ENCODE peak calls at places on chromosome 18, in seven cellular contexts. One of them, this sample, is unnamed.

GRCh38 chr18:32661486-32662299 is 111.1 kb downstream of the KLHL14 start:
- DNase-seq in fibroblast of villous mesenchyme: no peak
- DNase-seq in H1: no peak
- DNase-seq in dorsolateral prefrontal cortex: no peak
- DNase-seq in keratinocyte: peak
- DNase-seq in Peyer's patch: no peak
- DNase-seq in HL-60: no peak
- DNase-seq in this sample: peak

GRCh38 chr18:74040459-74041332 is 106.9 kb downstream of the FBXO15 start:
- DNase-seq in Peyer's patch: peak
- DNase-seq in fibroblast of villous mesenchyme: peak
- DNase-seq in keratinocyte: no peak
- DNase-seq in dorsolateral prefrontal cortex: no peak
- DNase-seq in H1: peak
- DNase-seq in HL-60: peak
- DNase-seq in this sample: no peak

GRCh38 chr18:2657043-2657512 is 1.6 kb downstream of the SMCHD1 start:
- DNase-seq in dorsolateral prefrontal cortex: no peak
- DNase-seq in keratinocyte: no peak
- DNase-seq in H1: no peak
- DNase-seq in HL-60: no peak
- DNase-seq in fibroblast of villous mesenchyme: no peak
- DNase-seq in Peyer's patch: no peak
- DNase-seq in this sample: no peak

GRCh38 chr18:73842795-73843394 is 304.7 kb downstream of the FBXO15 start:
- DNase-seq in dorsolateral prefrontal cortex: peak
- DNase-seq in fibroblast of villous mesenchyme: peak
- DNase-seq in H1: peak
- DNase-seq in HL-60: peak
- DNase-seq in keratinocyte: no peak
- DNase-seq in Peyer's patch: no peak
- DNase-seq in this sample: peak

GRCh38 chr18:29028560-29028959 is 851.6 kb upstream of the CDH2 start:
- DNase-seq in Peyer's patch: no peak
- DNase-seq in fibroblast of villous mesenchyme: peak
- DNase-seq in dorsolateral prefrontal cortex: peak
- DNase-seq in keratinocyte: no peak
- DNase-seq in H1: no peak
- DNase-seq in HL-60: no peak
- DNase-seq in this sample: no peak

GRCh38 chr18:76053551-76053950 is 441.5 kb downstream of the ZNF516 start:
- DNase-seq in HL-60: no peak
- DNase-seq in fibroblast of villous mesenchyme: no peak
- DNase-seq in H1: no peak
- DNase-seq in Peyer's patch: no peak
- DNase-seq in dorsolateral prefrontal cortex: no peak
- DNase-seq in keratinocyte: no peak
- DNase-seq in this sample: no peak

GRCh38 chr18:79685281-79685680 is 5.7 kb downstream of the CTDP1 start:
- DNase-seq in fibroblast of villous mesenchyme: no peak
- DNase-seq in keratinocyte: no peak
- DNase-seq in dorsolateral prefrontal cortex: no peak
- DNase-seq in HL-60: no peak
- DNase-seq in H1: no peak
- DNase-seq in Peyer's patch: no peak
- DNase-seq in this sample: no peak

GRCh38 chr18:408367-408766 is 92.1 kb downstream of the COLEC12 start:
- DNase-seq in dorsolateral prefrontal cortex: no peak
- DNase-seq in keratinocyte: no peak
- DNase-seq in H1: no peak
- DNase-seq in HL-60: no peak
- DNase-seq in Peyer's patch: no peak
- DNase-seq in fibroblast of villous mesenchyme: no peak
- DNase-seq in this sample: no peak

GRCh38 chr18:78699516-78699915 is 280.1 kb upstream of the SALL3 start:
- DNase-seq in Peyer's patch: no peak
- DNase-seq in H1: no peak
- DNase-seq in keratinocyte: no peak
- DNase-seq in fibroblast of villous mesenchyme: no peak
- DNase-seq in dorsolateral prefrontal cortex: no peak
- DNase-seq in HL-60: no peak
- DNase-seq in this sample: no peak

GRCh38 chr18:29693334-29693733 is 1349.2 kb downstream of the DSC3 start:
- DNase-seq in HL-60: no peak
- DNase-seq in H1: no peak
- DNase-seq in dorsolateral prefrontal cortex: no peak
- DNase-seq in fibroblast of villous mesenchyme: no peak
- DNase-seq in Peyer's patch: no peak
- DNase-seq in keratinocyte: no peak
- DNase-seq in this sample: no peak

GRCh38 chr18:74722237-74722636 is 124.6 kb downstream of the ZNF407 start:
- DNase-seq in fibroblast of villous mesenchyme: no peak
- DNase-seq in Peyer's patch: no peak
- DNase-seq in HL-60: peak
- DNase-seq in keratinocyte: no peak
- DNase-seq in H1: no peak
- DNase-seq in dorsolateral prefrontal cortex: no peak
- DNase-seq in this sample: peak

GRCh38 chr18:74376523-74376922 is 60.9 kb downstream of the C18orf63 start:
- DNase-seq in keratinocyte: no peak
- DNase-seq in HL-60: no peak
- DNase-seq in Peyer's patch: no peak
- DNase-seq in H1: no peak
- DNase-seq in dorsolateral prefrontal cortex: no peak
- DNase-seq in fibroblast of villous mesenchyme: no peak
- DNase-seq in this sample: no peak

GRCh38 chr18:79515944-79516351 is 120.2 kb downstream of the NFATC1 start:
- DNase-seq in H1: no peak
- DNase-seq in HL-60: no peak
- DNase-seq in fibroblast of villous mesenchyme: no peak
- DNase-seq in Peyer's patch: peak
- DNase-seq in dorsolateral prefrontal cortex: peak
- DNase-seq in keratinocyte: no peak
- DNase-seq in this sample: no peak

GRCh38 chr18:34976534-34976898 is 64.7 kb upstream of the MAPRE2 start:
- DNase-seq in keratinocyte: no peak
- DNase-seq in fibroblast of villous mesenchyme: no peak
- DNase-seq in Peyer's patch: no peak
- DNase-seq in dorsolateral prefrontal cortex: no peak
- DNase-seq in H1: no peak
- DNase-seq in HL-60: no peak
- DNase-seq in this sample: no peak

GRCh38 chr18:47689386-47689785 is 241.1 kb downstream of the SMAD2 start:
- DNase-seq in dorsolateral prefrontal cortex: no peak
- DNase-seq in H1: no peak
- DNase-seq in HL-60: no peak
- DNase-seq in fibroblast of villous mesenchyme: no peak
- DNase-seq in keratinocyte: no peak
- DNase-seq in Peyer's patch: no peak
- DNase-seq in this sample: no peak

GRCh38 chr18:36153203-36153602 is 23.5 kb downstream of the ELP2 start:
- DNase-seq in Peyer's patch: no peak
- DNase-seq in dorsolateral prefrontal cortex: no peak
- DNase-seq in H1: no peak
- DNase-seq in keratinocyte: no peak
- DNase-seq in fibroblast of villous mesenchyme: peak
- DNase-seq in HL-60: no peak
- DNase-seq in this sample: peak

GRCh38 chr18:74459877-74460276 is 2.8 kb upstream of the DIPK1C start:
- DNase-seq in H1: peak
- DNase-seq in keratinocyte: no peak
- DNase-seq in HL-60: no peak
- DNase-seq in Peyer's patch: no peak
- DNase-seq in fibroblast of villous mesenchyme: no peak
- DNase-seq in dorsolateral prefrontal cortex: no peak
- DNase-seq in this sample: no peak

GRCh38 chr18:56431551-56431950 is 206.8 kb downstream of the TXNL1 start:
- DNase-seq in H1: no peak
- DNase-seq in fibroblast of villous mesenchyme: no peak
- DNase-seq in keratinocyte: no peak
- DNase-seq in HL-60: no peak
- DNase-seq in dorsolateral prefrontal cortex: no peak
- DNase-seq in Peyer's patch: no peak
- DNase-seq in this sample: no peak
- H3K4me3 ChIP-seq in H1: no peak
- H3K4me3 ChIP-seq in fibroblast of villous mesenchyme: no peak
- H3K4me3 ChIP-seq in keratinocyte: no peak
- H3K4me3 ChIP-seq in HL-60: no peak
- H3K4me3 ChIP-seq in dorsolateral prefrontal cortex: no peak
- H3K4me3 ChIP-seq in Peyer's patch: no peak
- H3K4me3 ChIP-seq in this sample: no peak

GRCh38 chr18:5891361-5892215 is 3.7 kb downstream of the TMEM200C start:
- DNase-seq in HL-60: no peak
- DNase-seq in fibroblast of villous mesenchyme: no peak
- DNase-seq in H1: peak
- DNase-seq in keratinocyte: no peak
- DNase-seq in Peyer's patch: no peak
- DNase-seq in dorsolateral prefrontal cortex: peak
- DNase-seq in this sample: no peak

GRCh38 chr18:5894613-5895299 is 566 bp downstream of the TMEM200C start:
- DNase-seq in HL-60: no peak
- DNase-seq in Peyer's patch: no peak
- DNase-seq in keratinocyte: no peak
- DNase-seq in dorsolateral prefrontal cortex: peak
- DNase-seq in fibroblast of villous mesenchyme: no peak
- DNase-seq in H1: peak
- DNase-seq in this sample: no peak

GRCh38 chr18:5890606-5891360 is 4.5 kb downstream of the TMEM200C start:
- DNase-seq in keratinocyte: no peak
- DNase-seq in dorsolateral prefrontal cortex: no peak
- DNase-seq in H1: peak
- DNase-seq in Peyer's patch: no peak
- DNase-seq in fibroblast of villous mesenchyme: no peak
- DNase-seq in HL-60: no peak
- DNase-seq in this sample: no peak

GRCh38 chr18:5894215-5894612 is 1.1 kb downstream of the TMEM200C start:
- DNase-seq in H1: no peak
- DNase-seq in keratinocyte: no peak
- DNase-seq in HL-60: no peak
- DNase-seq in fibroblast of villous mesenchyme: no peak
- DNase-seq in dorsolateral prefrontal cortex: no peak
- DNase-seq in Peyer's patch: no peak
- DNase-seq in this sample: no peak

DNA sequence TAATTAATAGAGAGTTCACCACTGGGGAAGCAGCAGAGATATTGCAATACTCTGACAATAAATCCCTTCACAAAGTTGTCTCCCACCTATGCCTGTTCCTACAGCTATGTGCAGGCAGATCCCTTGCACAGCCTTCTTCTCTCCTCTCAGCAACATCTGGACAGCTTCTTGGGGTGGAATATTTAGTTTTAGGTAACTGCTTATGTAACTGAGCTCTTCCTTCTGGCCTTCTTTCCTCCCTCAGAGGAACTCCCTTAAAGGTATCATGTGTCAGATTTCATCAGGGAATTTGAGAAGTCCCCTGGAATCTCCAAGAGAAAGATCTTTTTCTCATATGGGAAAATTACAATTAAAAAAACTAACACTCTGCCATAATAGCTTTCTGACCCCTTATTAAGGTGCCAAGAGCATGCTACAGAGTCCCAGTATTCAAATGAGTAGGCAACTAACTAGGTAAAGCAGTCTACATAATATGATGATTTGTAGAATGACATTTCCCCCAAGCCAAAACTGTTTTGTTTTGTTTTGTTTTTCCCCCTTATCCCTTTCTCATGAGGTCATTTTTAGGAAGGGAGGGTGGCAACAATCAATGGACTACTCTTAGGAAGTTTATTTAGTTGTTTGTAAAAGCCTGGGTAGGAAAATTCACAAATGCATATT is 2.4 kb downstream of the TMEM200C start:
- DNase-seq in fibroblast of villous mesenchyme: no peak
- DNase-seq in Peyer's patch: no peak
- DNase-seq in H1: no peak
- DNase-seq in dorsolateral prefrontal cortex: no peak
- DNase-seq in keratinocyte: no peak
- DNase-seq in HL-60: no peak
- DNase-seq in this sample: no peak
- H3K4me3 ChIP-seq in fibroblast of villous mesenchyme: no peak
- H3K4me3 ChIP-seq in Peyer's patch: no peak
- H3K4me3 ChIP-seq in H1: no peak
- H3K4me3 ChIP-seq in dorsolateral prefrontal cortex: peak
- H3K4me3 ChIP-seq in keratinocyte: no peak
- H3K4me3 ChIP-seq in HL-60: no peak
- H3K4me3 ChIP-seq in this sample: no peak

DNA sequence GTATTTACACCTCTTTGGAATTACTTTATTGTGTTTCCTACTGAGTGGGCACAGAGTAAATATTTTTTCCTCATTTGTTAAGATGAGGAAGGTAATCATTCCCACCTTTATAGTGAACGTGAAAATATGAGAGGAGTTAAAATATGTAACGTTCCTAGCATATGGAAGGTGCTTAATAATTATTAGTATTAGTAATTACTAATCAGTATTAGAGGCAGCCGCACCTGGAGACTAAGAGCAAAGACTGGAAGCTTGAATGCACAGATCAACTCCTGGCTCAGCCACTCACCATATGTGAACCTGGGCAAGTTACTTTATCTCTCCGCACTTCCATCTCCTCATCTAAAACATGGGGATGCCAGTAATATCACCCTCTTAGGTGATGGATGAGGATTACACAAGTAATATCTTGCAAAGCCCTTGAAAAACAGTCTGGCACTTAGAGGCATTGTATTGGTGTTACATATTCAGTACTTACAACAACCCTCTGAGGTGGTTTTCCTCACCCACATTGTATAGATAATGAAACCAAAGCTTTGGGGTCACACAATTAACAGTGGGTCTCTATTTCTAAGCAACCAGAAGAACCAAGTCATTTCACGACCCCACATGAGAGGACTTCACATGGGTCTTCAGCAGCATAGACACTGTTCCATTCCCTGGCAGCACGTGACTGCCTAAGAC is 100.3 kb upstream of the KCTD1 start:
- DNase-seq in HL-60: no peak
- DNase-seq in Peyer's patch: no peak
- DNase-seq in fibroblast of villous mesenchyme: no peak
- DNase-seq in H1: no peak
- DNase-seq in keratinocyte: no peak
- DNase-seq in dorsolateral prefrontal cortex: no peak
- DNase-seq in this sample: no peak
- H3K4me3 ChIP-seq in HL-60: no peak
- H3K4me3 ChIP-seq in Peyer's patch: no peak
- H3K4me3 ChIP-seq in fibroblast of villous mesenchyme: no peak
- H3K4me3 ChIP-seq in H1: no peak
- H3K4me3 ChIP-seq in keratinocyte: no peak
- H3K4me3 ChIP-seq in dorsolateral prefrontal cortex: no peak
- H3K4me3 ChIP-seq in this sample: no peak

DNA sequence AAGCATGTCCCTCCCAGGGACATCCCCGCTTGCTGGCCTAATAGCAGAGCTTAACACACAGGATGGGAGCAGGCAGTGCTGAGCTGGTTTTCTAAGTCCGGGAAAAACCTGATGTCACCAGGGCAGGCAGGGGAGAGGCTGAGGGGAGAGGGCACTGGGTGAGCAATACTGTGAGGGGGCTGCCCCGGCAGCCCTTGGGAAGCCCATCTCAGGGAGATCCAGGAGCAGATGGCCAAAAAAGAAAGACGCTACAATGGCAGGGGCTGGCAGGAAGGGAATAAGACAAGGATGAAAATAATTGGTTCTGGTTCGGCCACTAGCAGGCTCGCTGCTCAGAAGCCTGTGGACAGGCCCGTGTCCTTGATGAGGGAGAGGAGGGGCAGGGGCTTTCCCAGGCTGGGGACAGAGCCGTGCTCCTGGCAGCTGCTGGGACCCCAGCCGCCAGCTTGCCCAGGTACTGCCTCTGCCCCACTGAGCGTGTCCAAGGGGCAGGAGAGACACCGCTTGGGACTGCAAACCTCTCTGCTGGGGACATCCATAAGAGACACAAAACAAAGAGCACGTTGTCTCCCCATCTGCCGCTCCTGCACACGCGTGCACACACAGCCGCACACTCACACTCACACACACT is 30.2 kb downstream of the SMAD7 start:
- DNase-seq in Peyer's patch: no peak
- DNase-seq in HL-60: no peak
- DNase-seq in keratinocyte: no peak
- DNase-seq in fibroblast of villous mesenchyme: no peak
- DNase-seq in dorsolateral prefrontal cortex: no peak
- DNase-seq in H1: no peak
- DNase-seq in this sample: no peak
- H3K4me3 ChIP-seq in Peyer's patch: no peak
- H3K4me3 ChIP-seq in HL-60: no peak
- H3K4me3 ChIP-seq in keratinocyte: no peak
- H3K4me3 ChIP-seq in fibroblast of villous mesenchyme: no peak
- H3K4me3 ChIP-seq in dorsolateral prefrontal cortex: peak
- H3K4me3 ChIP-seq in H1: no peak
- H3K4me3 ChIP-seq in this sample: no peak